ENCODE peak calls at places on chromosome 18, in six cellular contexts. Y, L, X, N, V and Z are unnamed samples.

GRCh38 chr18:79597176-79598045 is 82.2 kb upstream of the CTDP1 start:
- DNase-seq in Y (no peak), L (peak; percentile 40), X (no peak), N (no peak), V (no peak), Z (no peak)

GRCh38 chr18:52288403-52289004 is 51.5 kb upstream of the DCC start:
- DNase-seq in Y (peak; percentile 10), L (peak; percentile 77), X (peak; percentile 53), N (no peak), V (no peak), Z (no peak)

GRCh38 chr18:75068682-75069435 is 140.1 kb downstream of the PTGR3 start:
- DNase-seq in Y (no peak), L (no peak), X (no peak), N (no peak), V (no peak), Z (no peak)

GRCh38 chr18:3340682-3341097 is 78.8 kb downstream of the MYL12B start:
- DNase-seq in Y (no peak), L (no peak), X (peak; percentile 62), N (no peak), V (no peak), Z (no peak)

GRCh38 chr18:24051256-24051947 is 36.8 kb downstream of the TTC39C start:
- DNase-seq in Y (no peak), L (no peak), X (peak; percentile 31), N (no peak), V (no peak), Z (no peak)

GRCh38 chr18:77088977-77089795 is 43.4 kb downstream of the MBP start:
- DNase-seq in Y (no peak), L (no peak), X (peak; percentile 54), N (no peak), V (no peak), Z (no peak)

GRCh38 chr18:12086249-12086648 is 7.4 kb upstream of the ANKRD62 start:
- DNase-seq in Y (no peak), L (peak; percentile 84), X (peak; percentile 6), N (no peak), V (no peak), Z (no peak)

GRCh38 chr18:49212819-49213218 is 247.6 kb downstream of the DYM start:
- DNase-seq in Y (no peak), L (no peak), X (no peak), N (no peak), V (no peak), Z (peak; percentile 35)

GRCh38 chr18:22057908-22058527 is 111.4 kb upstream of the GATA6 start:
- DNase-seq in Y (no peak), L (no peak), X (peak; percentile 50), N (no peak), V (no peak), Z (no peak)

GRCh38 chr18:50022985-50023384 is 172.0 kb downstream of the MYO5B start:
- DNase-seq in Y (no peak), L (no peak), X (no peak), N (no peak), V (no peak), Z (no peak)

DNA sequence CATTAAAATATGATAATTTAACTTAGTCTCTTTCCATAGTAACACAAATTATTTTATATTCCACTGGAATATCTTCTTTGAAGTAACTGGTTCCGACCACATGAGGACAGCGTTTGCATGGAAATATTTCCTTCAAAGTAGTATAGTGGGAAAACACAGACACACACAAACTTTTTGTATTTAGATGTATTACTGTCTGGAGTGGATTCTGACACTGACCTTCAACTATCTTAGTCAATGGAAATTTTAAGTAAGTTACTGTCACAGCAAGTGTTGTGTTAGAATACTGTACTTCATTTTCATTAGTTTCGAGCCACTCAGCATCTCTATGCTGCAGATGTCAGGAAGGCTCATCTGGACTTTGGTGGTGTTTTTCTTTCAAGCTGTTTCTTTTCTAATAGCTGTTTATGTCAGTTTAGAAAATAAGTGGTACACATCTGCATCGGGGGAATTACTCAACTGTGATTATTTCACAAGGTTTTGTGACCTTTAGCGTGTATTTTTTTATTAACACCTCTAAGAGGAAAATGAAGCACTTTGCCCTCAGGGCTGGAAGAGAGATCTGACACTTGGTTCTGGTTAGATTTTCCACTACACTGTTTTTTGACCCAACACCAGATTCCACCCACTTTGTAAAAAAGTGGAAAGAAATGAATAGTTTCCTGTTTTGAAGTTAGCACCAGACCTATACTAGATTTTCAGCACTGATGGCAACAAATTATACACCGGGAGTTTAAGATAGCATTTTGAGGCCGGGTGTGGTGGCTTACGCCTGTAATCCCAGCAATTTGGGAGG is 18.9 kb upstream of the THOC1 start:
- DNase-seq in Y (no peak), L (no peak), X (peak; percentile 50), N (no peak), V (no peak), Z (peak; percentile 57)
- TF ChIP-seq CTCF in Y (peak; percentile 21), L (peak; percentile 19), X (peak; percentile 65), N (no peak), V (no peak), Z (peak; percentile 32)

DNA sequence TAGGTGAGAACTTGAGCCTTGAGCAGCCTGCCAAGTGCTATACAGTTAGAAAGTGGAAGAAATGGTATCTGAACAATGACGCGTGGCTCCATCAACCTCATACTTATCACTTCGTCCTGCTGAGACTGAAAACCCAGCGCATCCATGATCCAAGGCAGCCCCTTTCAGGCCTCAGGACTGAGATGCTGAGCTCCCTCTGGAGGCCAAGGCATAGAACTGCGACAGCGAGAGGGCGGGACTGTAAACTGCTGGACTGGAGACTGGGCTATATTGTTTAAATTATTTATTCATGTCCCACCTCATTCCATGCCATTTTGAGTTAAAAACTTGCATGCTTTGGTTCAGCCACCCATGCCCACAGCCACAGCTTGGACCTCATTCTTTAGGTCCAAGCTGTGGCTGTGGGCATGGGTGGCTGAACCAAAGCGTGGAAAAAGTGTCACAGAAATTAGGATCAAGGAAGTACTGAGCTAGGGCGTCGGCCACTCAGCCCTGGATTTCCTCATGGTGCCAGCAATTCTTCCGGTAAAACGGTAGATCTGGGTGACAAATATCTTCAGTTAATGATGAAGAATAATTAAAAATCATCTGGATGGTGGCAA is 195.5 kb downstream of the L3MBTL4 start:
- DNase-seq in Y (no peak), L (no peak), X (peak; percentile 80), N (no peak), V (no peak), Z (no peak)
- TF ChIP-seq CTCF in Y (peak; percentile 65), L (peak; percentile 14), X (peak; percentile 65), N (no peak), V (no peak), Z (peak; percentile 87)

DNA sequence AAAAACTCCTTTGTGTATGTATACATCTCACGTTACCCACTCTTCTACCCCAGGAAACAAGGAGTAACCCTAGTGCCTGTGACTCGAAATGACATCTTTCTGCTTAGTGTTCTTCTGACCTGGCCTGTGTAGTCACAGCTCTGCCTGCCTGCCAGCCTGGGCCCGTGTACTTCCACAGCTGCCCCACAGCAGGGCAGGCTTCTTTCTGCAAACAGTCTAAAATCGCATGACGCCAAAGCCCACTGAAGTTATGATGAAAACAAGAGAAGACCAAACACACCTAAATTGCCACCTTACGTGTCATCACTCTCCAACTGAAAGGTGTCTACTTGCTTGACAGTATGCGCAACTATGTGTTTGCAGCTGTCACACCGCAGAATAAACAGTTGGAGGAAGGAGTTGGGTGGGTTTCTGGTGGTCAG is 1.5 kb downstream of the GAREM1 start:
- DNase-seq in Y (no peak), L (peak; percentile 60), X (peak; percentile 58), N (no peak), V (peak; percentile 5), Z (no peak)
- TF ChIP-seq CTCF in Y (no peak), L (peak; percentile 19), X (peak; percentile 40), N (no peak), V (no peak), Z (no peak)

GRCh38 chr18:46071894-46072867 is at the start of gene PSTPIP2:
- DNase-seq in Y (peak; percentile 46), L (peak; percentile 88), X (peak; percentile 82), N (no peak), V (peak; percentile 74), Z (peak; percentile 90)
- TF ChIP-seq CTCF in Y (no peak), L (no peak), X (peak; percentile 10), N (no peak), V (no peak), Z (no peak)

DNA sequence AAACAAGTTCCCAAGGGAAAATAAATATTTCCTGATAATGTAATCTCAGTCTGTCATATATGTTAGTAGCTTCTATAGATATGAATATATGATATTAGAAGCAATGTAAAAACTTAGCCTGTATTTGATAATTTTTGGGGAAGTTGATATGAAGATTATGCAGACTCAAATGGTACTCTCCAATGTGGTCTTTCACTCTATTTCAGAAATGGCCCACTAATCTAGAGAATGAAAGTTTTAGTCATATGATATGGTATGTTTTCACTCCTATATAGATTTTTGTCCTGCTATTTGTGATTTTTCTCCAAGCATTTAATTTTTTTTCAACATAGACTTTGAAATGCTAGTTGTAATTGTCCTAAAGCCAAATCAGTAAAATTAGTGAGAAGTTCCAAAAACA is 236.7 kb upstream of the BOD1L2 start:
- DNase-seq in Y (peak; percentile 3), L (no peak), X (no peak), N (no peak), V (no peak), Z (no peak)
- TF ChIP-seq CTCF in Y (no peak), L (no peak), X (no peak), N (no peak), V (no peak), Z (no peak)

GRCh38 chr18:47758000-47758399 is 172.5 kb downstream of the SMAD2 start:
- DNase-seq in Y (no peak), L (no peak), X (no peak), N (no peak), V (no peak), Z (no peak)

GRCh38 chr18:47756364-47757016 is 174.0 kb downstream of the SMAD2 start:
- DNase-seq in Y (peak; percentile 68), L (peak; percentile 84), X (peak; percentile 80), N (peak; percentile 53), V (peak; percentile 51), Z (peak; percentile 14)

GRCh38 chr18:47752796-47753645 is 177.4 kb downstream of the SMAD2 start:
- DNase-seq in Y (no peak), L (no peak), X (no peak), N (no peak), V (no peak), Z (no peak)

GRCh38 chr18:47755102-47755456 is 175.4 kb downstream of the SMAD2 start:
- DNase-seq in Y (no peak), L (no peak), X (no peak), N (no peak), V (no peak), Z (no peak)

GRCh38 chr18:47754311-47755101 is 176.0 kb downstream of the SMAD2 start:
- DNase-seq in Y (peak; percentile 82), L (peak; percentile 81), X (peak; percentile 57), N (no peak), V (peak; percentile 55), Z (peak; percentile 56)
- TF ChIP-seq CTCF in Y (peak; percentile 96), L (peak; percentile 51), X (peak; percentile 60), N (peak; percentile 75), V (peak; percentile 60), Z (peak; percentile 99)

GRCh38 chr18:7808054-7808453 is 240.9 kb downstream of the PTPRM start:
- DNase-seq in Y (no peak), L (no peak), X (no peak), N (no peak), V (no peak), Z (no peak)

GRCh38 chr18:7805880-7806279 is 238.8 kb downstream of the PTPRM start:
- DNase-seq in Y (no peak), L (no peak), X (no peak), N (no peak), V (no peak), Z (no peak)

GRCh38 chr18:7809978-7810377 is 242.9 kb downstream of the PTPRM start:
- DNase-seq in Y (no peak), L (no peak), X (no peak), N (no peak), V (no peak), Z (no peak)

GRCh38 chr18:7809455-7809854 is 242.3 kb downstream of the PTPRM start:
- DNase-seq in Y (no peak), L (no peak), X (no peak), N (no peak), V (no peak), Z (no peak)

GRCh38 chr18:7808992-7809391 is 241.9 kb downstream of the PTPRM start:
- DNase-seq in Y (no peak), L (no peak), X (no peak), N (no peak), V (no peak), Z (no peak)
- TF ChIP-seq CTCF in Y (no peak), L (no peak), X (no peak), N (no peak), V (no peak), Z (no peak)